ENCODE peak calls at places on chromosomes 3 and 15, in ten cellular contexts. Z is naive thymus-derived CD4-positive, alpha-beta T cell; X is Panc1; D is PC-3; J is body of pancreas; L is IMR-90; T is pancreas; M is GM23338; S is lower lobe of right lung; R is mucosa of descending colon. C is an unnamed sample.
A peak's percentile ranks its signal among the peaks of the same experiment; 100 is the strongest.

GRCh38 chr3:185730550-185730949 is 94.3 kb downstream of the IGF2BP2 start:
- ATAC-seq in Z (no peak), X (no peak), D (no peak), J (no peak), L (no peak), T (no peak), M (no peak), S (no peak), R (no peak), C (no peak)

GRCh38 chr3:17044844-17045243 is 160.1 kb downstream of the PLCL2 start:
- ATAC-seq in Z (no peak), X (no peak), D (no peak), J (no peak), L (no peak), T (no peak), M (no peak), S (no peak), R (no peak), C (no peak)

GRCh38 chr15:51600114-51600513 is 22.5 kb downstream of the DMXL2 start:
- ATAC-seq in Z (no peak), X (peak; percentile 60), D (peak; percentile 61), J (no peak), L (no peak), T (no peak), M (no peak), S (no peak), R (peak; percentile 68), C (no peak)

GRCh38 chr15:67164401-67164791 is 90.1 kb downstream of the AAGAB start:
- ATAC-seq in Z (no peak), X (peak; percentile 17), D (no peak), J (no peak), L (no peak), T (no peak), M (no peak), S (peak; percentile 57), R (peak; percentile 42), C (no peak)

GRCh38 chr3:69320867-69321266 is 65.0 kb downstream of the FRMD4B start:
- ATAC-seq in Z (peak; percentile 42), X (no peak), D (no peak), J (no peak), L (no peak), T (no peak), M (no peak), S (peak; percentile 81), R (peak; percentile 41), C (peak; percentile 65)

GRCh38 chr3:46065751-46066256 is 38.5 kb upstream of the XCR1 start:
- ATAC-seq in Z (no peak), X (no peak), D (no peak), J (no peak), L (no peak), T (no peak), M (peak; percentile 74), S (no peak), R (no peak), C (no peak)

GRCh38 chr3:17151598-17152373 is 267.0 kb downstream of the PLCL2 start:
- ATAC-seq in Z (peak; percentile 87), X (peak; percentile 48), D (no peak), J (no peak), L (no peak), T (peak; percentile 37), M (no peak), S (peak; percentile 75), R (peak; percentile 72), C (no peak)

GRCh38 chr3:115165701-115166100 is 18.6 kb upstream of the ZBTB20 start:
- ATAC-seq in Z (peak; percentile 69), X (no peak), D (peak; percentile 22), J (no peak), L (no peak), T (no peak), M (no peak), S (no peak), R (peak; percentile 38), C (no peak)

GRCh38 chr15:98413973-98414546 is 234.3 kb upstream of the IGF1R start:
- ATAC-seq in Z (no peak), X (no peak), D (no peak), J (no peak), L (no peak), T (no peak), M (no peak), S (no peak), R (no peak), C (peak; percentile 6)

GRCh38 chr3:50245831-50246516 is 10.0 kb downstream of the GNAI2 start:
- ATAC-seq in Z (peak; percentile 90), X (peak; percentile 90), D (peak; percentile 74), J (peak; percentile 86), L (peak; percentile 90), T (peak; percentile 90), M (peak; percentile 77), S (peak; percentile 88), R (peak; percentile 86), C (peak; percentile 82)

GRCh38 chr3:50242778-50243551 is 7.0 kb downstream of the GNAI2 start:
- ATAC-seq in Z (peak; percentile 40), X (no peak), D (no peak), J (no peak), L (no peak), T (no peak), M (no peak), S (peak; percentile 63), R (peak; percentile 27), C (peak; percentile 34)

GRCh38 chr3:50246517-50246954 is 10.5 kb downstream of the GNAI2 start:
- ATAC-seq in Z (peak; percentile 82), X (peak; percentile 56), D (peak; percentile 59), J (no peak), L (peak; percentile 55), T (peak; percentile 16), M (peak; percentile 13), S (peak; percentile 54), R (peak; percentile 48), C (peak; percentile 44)

GRCh38 chr3:50243552-50243895 is 7.5 kb downstream of the GNAI2 start:
- ATAC-seq in Z (no peak), X (no peak), D (no peak), J (no peak), L (no peak), T (no peak), M (no peak), S (no peak), R (no peak), C (no peak)

DNA sequence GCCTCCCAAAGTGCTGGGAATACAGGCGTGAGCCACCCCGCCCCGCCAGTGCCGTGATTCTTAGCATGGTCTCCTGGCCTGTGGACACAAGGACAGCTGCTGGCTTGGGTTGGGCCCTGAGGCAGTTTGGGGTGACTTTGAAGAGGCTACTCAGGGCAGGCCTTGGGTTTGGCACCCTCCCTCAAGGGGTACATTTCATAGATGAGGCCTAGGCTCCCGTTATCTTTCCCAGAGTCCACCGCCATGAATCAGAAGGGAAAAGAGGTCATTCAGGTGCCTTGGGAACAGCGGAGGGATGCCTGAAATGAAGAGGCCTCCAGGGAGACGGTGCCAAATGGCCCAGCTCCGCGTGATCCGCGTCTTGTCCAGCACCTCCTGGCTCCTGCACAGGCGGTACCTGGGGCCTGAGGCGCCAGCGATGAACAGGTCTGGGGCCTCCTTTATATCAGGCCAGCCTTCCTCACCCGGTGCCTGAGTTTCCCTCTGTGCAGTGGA is 9.3 kb downstream of the GNAI2 start:
- ATAC-seq in Z (no peak), X (peak; percentile 45), D (no peak), J (no peak), L (no peak), T (no peak), M (peak; percentile 0), S (no peak), R (no peak), C (no peak)
- H3K4me1 ChIP-seq in Z (peaks cover 63% of the 10 kb centered on the region), X (peaks cover 53% of the 10 kb centered on the region), D (peaks cover 46% of the 10 kb centered on the region), J (peaks cover 49% of the 10 kb centered on the region), L (peaks cover 67% of the 10 kb centered on the region), T (no peaks in the 10 kb centered on the region), M (peaks cover 55% of the 10 kb centered on the region), S (peaks cover 100% of the 10 kb centered on the region), R (peaks cover 61% of the 10 kb centered on the region), C (peaks cover 3% of the 10 kb centered on the region)

DNA sequence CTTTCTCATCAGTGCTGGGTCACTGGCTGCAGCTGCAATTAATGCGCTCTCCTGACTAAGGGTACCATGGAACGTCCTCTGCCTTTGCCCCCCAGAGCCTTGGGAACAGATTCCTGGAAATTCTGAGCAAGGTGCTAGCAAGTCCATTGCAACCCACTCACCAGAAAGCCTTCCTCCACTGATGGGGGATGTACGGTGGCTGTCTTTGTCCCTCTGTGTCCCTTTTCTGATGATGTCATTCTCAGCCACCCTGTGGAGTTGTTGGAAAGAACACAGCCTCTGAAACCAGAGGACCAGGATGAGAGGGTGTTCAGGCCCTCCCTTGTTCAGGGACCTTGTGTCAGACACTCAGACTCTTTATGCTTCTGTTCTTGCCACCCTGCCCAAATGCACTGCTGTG is 38.1 kb upstream of the ZBTB38 start:
- ATAC-seq in Z (no peak), X (no peak), D (no peak), J (no peak), L (no peak), T (no peak), M (no peak), S (no peak), R (no peak), C (no peak)
- H3K4me1 ChIP-seq in Z (no peaks in the 10 kb centered on the region), X (no peaks in the 10 kb centered on the region), D (peaks cover 15% of the 10 kb centered on the region), J (peaks cover 23% of the 10 kb centered on the region), L (peaks cover 28% of the 10 kb centered on the region), T (peaks cover 17% of the 10 kb centered on the region), M (peaks cover 25% of the 10 kb centered on the region), S (peaks cover 14% of the 10 kb centered on the region), R (peaks cover 31% of the 10 kb centered on the region), C (no peaks in the 10 kb centered on the region)

GRCh38 chr3:39809995-39810595 is 686 bp downstream of the MYRIP start:
- ATAC-seq in Z (no peak), X (peak; percentile 35), D (no peak), J (peak; percentile 33), L (no peak), T (peak; percentile 56), M (peak; percentile 39), S (peak; percentile 27), R (peak; percentile 15), C (no peak)

GRCh38 chr3:39812537-39812936 is 3.1 kb downstream of the MYRIP start:
- ATAC-seq in Z (no peak), X (no peak), D (no peak), J (no peak), L (no peak), T (no peak), M (no peak), S (no peak), R (no peak), C (no peak)

GRCh38 chr3:39811561-39811960 is 2.2 kb downstream of the MYRIP start:
- ATAC-seq in Z (no peak), X (no peak), D (no peak), J (no peak), L (no peak), T (no peak), M (no peak), S (no peak), R (no peak), C (no peak)

GRCh38 chr3:39809181-39809994 is at the start of gene MYRIP:
- ATAC-seq in Z (peak; percentile 14), X (peak; percentile 85), D (peak; percentile 45), J (peak; percentile 94), L (no peak), T (peak; percentile 94), M (peak; percentile 79), S (peak; percentile 97), R (peak; percentile 96), C (peak; percentile 81)

GRCh38 chr3:39810647-39811161 is 1.3 kb downstream of the MYRIP start:
- ATAC-seq in Z (no peak), X (no peak), D (no peak), J (no peak), L (no peak), T (no peak), M (peak; percentile 11), S (no peak), R (no peak), C (no peak)
- H3K4me1 ChIP-seq in Z (no peaks in the 10 kb centered on the region), X (no peaks in the 10 kb centered on the region), D (no peaks in the 10 kb centered on the region), J (peaks cover 30% of the 10 kb centered on the region), L (no peaks in the 10 kb centered on the region), T (peaks cover 8% of the 10 kb centered on the region), M (peaks cover 18% of the 10 kb centered on the region), S (peaks cover 15% of the 10 kb centered on the region), R (peaks cover 15% of the 10 kb centered on the region), C (peaks cover 5% of the 10 kb centered on the region)

GRCh38 chr3:146145642-146146041 is 15.3 kb downstream of the PLOD2 start:
- ATAC-seq in Z (no peak), X (no peak), D (peak; percentile 56), J (no peak), L (no peak), T (no peak), M (no peak), S (no peak), R (no peak), C (no peak)
- H3K4me1 ChIP-seq in Z (no peaks in the 10 kb centered on the region), X (peaks cover 22% of the 10 kb centered on the region), D (peaks cover 46% of the 10 kb centered on the region), J (peaks cover 21% of the 10 kb centered on the region), L (peaks cover 11% of the 10 kb centered on the region), T (no peaks in the 10 kb centered on the region), M (peaks cover under 1% of the 10 kb centered on the region), S (peaks cover 11% of the 10 kb centered on the region), R (no peaks in the 10 kb centered on the region), C (peaks cover 11% of the 10 kb centered on the region)

C was measured in gastroesophageal sphincter.